ENCODE peak calls at places on chromosomes 16 and 17, in ten cellular contexts. F is stomach; I is MCF 10A; E is RCC 7860; V is cardiac fibroblast; G is central memory CD8-positive, alpha-beta T cell; P is astrocyte of the spinal cord; M is HTR-8/SVneo; Y is GM23338; B is NCI-H1930. L is an unnamed sample.
A peak's percentile ranks its signal among the peaks of the same experiment; 100 is the strongest.

GRCh38 chr16:21097151-21097550 is 53.5 kb downstream of the DNAH3 start:
- DNase-seq in V (peak; percentile 76), G (no peak), P (peak; percentile 28), B (no peak), E (no peak), F (no peak), Y (no peak), I (no peak), M (no peak), L (no peak)

GRCh38 chr16:55842369-55843104 is 9.6 kb upstream of the CES1 start:
- DNase-seq in I (peak; percentile 66), M (peak; percentile 41), P (peak; percentile 40), F (no peak), Y (peak; percentile 76), V (peak; percentile 69), G (no peak), E (peak; percentile 31), B (no peak), L (peak; percentile 28)

GRCh38 chr16:80437707-80438106 is 103.1 kb upstream of the DYNLRB2 start:
- DNase-seq in I (no peak), F (no peak), B (no peak), Y (peak; percentile 51), G (no peak), V (no peak), E (no peak), P (no peak), M (no peak), L (no peak)

GRCh38 chr16:57185446-57185944 is 344 bp downstream of the PSME3IP1 start:
- DNase-seq in M (peak; percentile 24), V (peak; percentile 84), Y (peak; percentile 57), I (peak; percentile 81), P (peak; percentile 61), B (no peak), F (peak; percentile 53), E (peak; percentile 53), G (no peak), L (peak; percentile 50)

GRCh38 chr17:45235071-45236001 is 13.7 kb downstream of the FMNL1 start:
- DNase-seq in Y (peak; percentile 97), E (peak; percentile 31), B (no peak), I (peak; percentile 82), V (peak; percentile 86), F (peak; percentile 83), M (peak; percentile 83), G (peak; percentile 60), P (peak; percentile 70), L (peak; percentile 43)

GRCh38 chr16:67268136-67268579 is 11.2 kb upstream of the PLEKHG4 start:
- DNase-seq in Y (no peak), B (no peak), E (peak; percentile 96), M (peak; percentile 62), F (peak; percentile 63), P (peak; percentile 90), G (no peak), V (peak; percentile 91), I (peak; percentile 71), L (peak; percentile 91)

GRCh38 chr17:71762526-71762925 is 358.3 kb upstream of the SOX9 start:
- DNase-seq in F (no peak), V (no peak), G (no peak), P (no peak), Y (no peak), I (no peak), M (no peak), E (peak; percentile 30), B (no peak), L (peak; percentile 32)

GRCh38 chr17:48539177-48539576 is 5.7 kb downstream of the HOXB2 start:
- DNase-seq in F (no peak), I (no peak), Y (no peak), E (peak; percentile 87), P (peak; percentile 94), V (peak; percentile 82), G (no peak), B (no peak), M (peak; percentile 62), L (peak; percentile 87)

GRCh38 chr17:80996422-80997305 is 5.0 kb downstream of the CHMP6 start:
- DNase-seq in F (no peak), P (no peak), Y (no peak), M (no peak), B (no peak), I (no peak), V (no peak), E (no peak), G (no peak), L (no peak)

GRCh38 chr16:58661199-58661830 is 23.3 kb downstream of the SLC38A7 start:
- DNase-seq in F (peak; percentile 41), M (peak; percentile 97), G (no peak), Y (peak; percentile 87), B (peak; percentile 34), E (peak; percentile 81), I (peak; percentile 90), P (peak; percentile 86), V (peak; percentile 93), L (peak; percentile 70)

GRCh38 chr17:3710951-3711383 is 12.7 kb upstream of the HASPIN start:
- DNase-seq in E (peak; percentile 48), Y (peak; percentile 41), F (no peak), P (peak; percentile 45), I (peak; percentile 57), B (no peak), M (peak; percentile 52), V (peak; percentile 82), G (peak; percentile 79), L (no peak)

GRCh38 chr16:54194008-54194731 is 92.4 kb downstream of the IRX3 start:
- DNase-seq in M (no peak), B (no peak), I (peak; percentile 86), F (peak; percentile 58), G (no peak), E (no peak), V (peak; percentile 76), P (peak; percentile 60), Y (peak; percentile 71), L (no peak)

GRCh38 chr17:75819723-75820410 is 24.3 kb downstream of the UNC13D start:
- DNase-seq in P (no peak), B (no peak), E (no peak), M (no peak), Y (no peak), F (no peak), I (no peak), G (no peak), V (no peak), L (no peak)

GRCh38 chr16:21283521-21284289 is 5.6 kb upstream of the CRYM start:
- DNase-seq in F (peak; percentile 30), M (no peak), B (peak; percentile 38), P (peak; percentile 22), Y (peak; percentile 89), E (no peak), V (peak; percentile 36), G (no peak), I (no peak), L (peak; percentile 34)